ENCODE peak calls at places on chromosomes 2 and 18, in four cellular contexts. One of them, this sample, is unnamed.

GRCh38 chr2:145380436-145381017 is 860.6 kb upstream of the ZEB2 start:
- DNase-seq in fibroblast of mammary gland: peak; percentile 84
- DNase-seq in GM12865: no peak
- DNase-seq in globus pallidus: no peak
- DNase-seq in this sample: no peak

GRCh38 chr2:75828826-75829225 is 118.1 kb upstream of the GCFC2 start:
- DNase-seq in fibroblast of mammary gland: no peak
- DNase-seq in GM12865: no peak
- DNase-seq in globus pallidus: no peak
- DNase-seq in this sample: no peak

GRCh38 chr18:76359909-76360308 is 135.1 kb downstream of the ZNF516 start:
- DNase-seq in fibroblast of mammary gland: no peak
- DNase-seq in GM12865: no peak
- DNase-seq in globus pallidus: no peak
- DNase-seq in this sample: no peak

GRCh38 chr2:136126021-136126420 is 8.1 kb upstream of the CXCR4 start:
- DNase-seq in fibroblast of mammary gland: no peak
- DNase-seq in GM12865: no peak
- DNase-seq in globus pallidus: no peak
- DNase-seq in this sample: no peak

GRCh38 chr18:63890950-63891304 is 3.4 kb downstream of the SERPINB2 start:
- DNase-seq in fibroblast of mammary gland: peak; percentile 12
- DNase-seq in GM12865: peak; percentile 64
- DNase-seq in globus pallidus: peak; percentile 3
- DNase-seq in this sample: peak; percentile 59

GRCh38 chr2:211437396-211437795 is 881.0 kb downstream of the CPS1 start:
- DNase-seq in fibroblast of mammary gland: no peak
- DNase-seq in GM12865: no peak
- DNase-seq in globus pallidus: no peak
- DNase-seq in this sample: no peak

GRCh38 chr2:133812826-133813617 is 244.8 kb upstream of the NCKAP5 start:
- DNase-seq in fibroblast of mammary gland: peak; percentile 49
- DNase-seq in GM12865: no peak
- DNase-seq in globus pallidus: no peak
- DNase-seq in this sample: no peak

GRCh38 chr2:47870668-47871540 is 35.4 kb downstream of the FBXO11 start:
- DNase-seq in fibroblast of mammary gland: peak; percentile 55
- DNase-seq in GM12865: no peak
- DNase-seq in globus pallidus: no peak
- DNase-seq in this sample: no peak

GRCh38 chr2:233002829-233003657 is 10.0 kb downstream of the NGEF start:
- DNase-seq in fibroblast of mammary gland: no peak
- DNase-seq in GM12865: no peak
- DNase-seq in globus pallidus: no peak
- DNase-seq in this sample: no peak

GRCh38 chr2:210226186-210226585 is 939 bp upstream of the ACADL start:
- DNase-seq in fibroblast of mammary gland: no peak
- DNase-seq in GM12865: no peak
- DNase-seq in globus pallidus: no peak
- DNase-seq in this sample: no peak

GRCh38 chr2:46849080-46849715 is 66.4 kb downstream of the MCFD2 start:
- DNase-seq in fibroblast of mammary gland: peak; percentile 90
- DNase-seq in GM12865: no peak
- DNase-seq in globus pallidus: no peak
- DNase-seq in this sample: no peak

GRCh38 chr2:85935170-85935745 is 46.5 kb upstream of the ST3GAL5 start:
- DNase-seq in fibroblast of mammary gland: no peak
- DNase-seq in GM12865: no peak
- DNase-seq in globus pallidus: no peak
- DNase-seq in this sample: no peak

GRCh38 chr2:218805627-218806026 is 23.7 kb downstream of the CYP27A1 start:
- DNase-seq in fibroblast of mammary gland: peak; percentile 47
- DNase-seq in GM12865: peak; percentile 58
- DNase-seq in globus pallidus: no peak
- DNase-seq in this sample: peak; percentile 56

GRCh38 chr2:2727876-2728511 is 396.9 kb upstream of the MYT1L start:
- DNase-seq in fibroblast of mammary gland: no peak
- DNase-seq in GM12865: no peak
- DNase-seq in globus pallidus: no peak
- DNase-seq in this sample: no peak

GRCh38 chr2:111139637-111140317 is 19.1 kb downstream of the BCL2L11 start:
- DNase-seq in fibroblast of mammary gland: peak; percentile 27
- DNase-seq in GM12865: no peak
- DNase-seq in globus pallidus: no peak
- DNase-seq in this sample: no peak

GRCh38 chr2:212154392-212154791 is 384.2 kb downstream of the ERBB4 start:
- DNase-seq in fibroblast of mammary gland: no peak
- DNase-seq in GM12865: no peak
- DNase-seq in globus pallidus: no peak
- DNase-seq in this sample: no peak

GRCh38 chr18:42959528-42959927 is 156.0 kb downstream of the RIT2 start:
- DNase-seq in fibroblast of mammary gland: no peak
- DNase-seq in GM12865: no peak
- DNase-seq in globus pallidus: no peak
- DNase-seq in this sample: no peak

GRCh38 chr2:132564065-132564464 is 105.9 kb downstream of the LYPD1 start:
- DNase-seq in fibroblast of mammary gland: no peak
- DNase-seq in GM12865: no peak
- DNase-seq in globus pallidus: no peak
- DNase-seq in this sample: no peak

GRCh38 chr2:85506768-85507181 is 32.2 kb upstream of the MAT2A start:
- DNase-seq in fibroblast of mammary gland: peak; percentile 64
- DNase-seq in GM12865: no peak
- DNase-seq in globus pallidus: no peak
- DNase-seq in this sample: no peak

GRCh38 chr2:3487432-3487831 is 31.9 kb downstream of the ADI1 start:
- DNase-seq in fibroblast of mammary gland: peak; percentile 35
- DNase-seq in GM12865: no peak
- DNase-seq in globus pallidus: peak; percentile 34
- DNase-seq in this sample: no peak

GRCh38 chr2:225040862-225041209 is 1.4 kb downstream of the DOCK10 start:
- DNase-seq in fibroblast of mammary gland: peak; percentile 33
- DNase-seq in GM12865: peak; percentile 69
- DNase-seq in globus pallidus: peak; percentile 69
- DNase-seq in this sample: no peak

GRCh38 chr2:109260886-109261700 is 132.1 kb downstream of the SH3RF3 start:
- DNase-seq in fibroblast of mammary gland: peak; percentile 37
- DNase-seq in GM12865: peak; percentile 35
- DNase-seq in globus pallidus: no peak
- DNase-seq in this sample: no peak